ENCODE peak calls at places on chromosomes 1 and 21, in ten cellular contexts. Y, G, P, R, A, V, F, X, I and N are unnamed samples.

GRCh38 chr1:230922620-230923019 is 54.3 kb upstream of the C1orf198 start:
- DNase-seq in Y (no peak), I (peak; percentile 8), F (peak; percentile 52), X (no peak), A (no peak), P (no peak), G (no peak), V (no peak), R (no peak), N (no peak)

GRCh38 chr1:154874465-154874864 is 4.4 kb upstream of the KCNN3 start:
- DNase-seq in F (no peak), Y (no peak), V (no peak), A (no peak), P (no peak), I (no peak), R (no peak), G (no peak), X (no peak), N (no peak)

GRCh38 chr1:220281159-220281574 is 8.9 kb upstream of the RAB3GAP2 start:
- DNase-seq in Y (peak; percentile 47), I (peak; percentile 61), V (no peak), X (no peak), A (no peak), P (no peak), R (no peak), F (no peak), G (no peak), N (no peak)

GRCh38 chr1:51310871-51311613 is 19.3 kb downstream of the TTC39A start:
- DNase-seq in F (peak; percentile 38), Y (peak; percentile 33), I (peak; percentile 47), R (no peak), P (no peak), G (no peak), X (no peak), A (no peak), V (no peak), N (no peak)

GRCh38 chr21:35316456-35316855 is 267.4 kb upstream of the RUNX1 start:
- DNase-seq in A (no peak), P (no peak), X (no peak), Y (no peak), G (no peak), V (no peak), I (no peak), F (no peak), R (no peak), N (no peak)

GRCh38 chr1:100277866-100278265 is 11.8 kb downstream of the RTCA start:
- DNase-seq in G (no peak), F (no peak), R (no peak), Y (peak; percentile 10), V (no peak), I (peak; percentile 17), A (no peak), P (no peak), X (no peak), N (no peak)

GRCh38 chr1:163561570-163562295 is 240.0 kb downstream of the NUF2 start:
- DNase-seq in A (no peak), P (peak; percentile 26), I (peak; percentile 40), F (peak; percentile 79), Y (peak; percentile 37), R (peak; percentile 30), G (no peak), V (no peak), X (no peak), N (no peak)

GRCh38 chr1:179550753-179551682 is 24.7 kb downstream of the NPHS2 start:
- DNase-seq in R (no peak), X (no peak), V (no peak), F (no peak), A (peak; percentile 39), I (peak; percentile 79), P (peak; percentile 32), Y (peak; percentile 83), G (peak; percentile 24), N (no peak)

GRCh38 chr1:247496581-247497285 is 38.8 kb upstream of the OR2B11 start:
- DNase-seq in A (no peak), G (no peak), X (no peak), P (no peak), V (no peak), R (no peak), Y (no peak), I (no peak), F (no peak), N (no peak)

GRCh38 chr1:247494746-247495145 is 36.8 kb upstream of the OR2B11 start:
- DNase-seq in Y (peak; percentile 5), A (no peak), R (no peak), G (no peak), F (no peak), V (no peak), P (no peak), X (no peak), I (no peak), N (no peak)

GRCh38 chr1:247487057-247487456 is 29.2 kb upstream of the OR2B11 start:
- DNase-seq in I (peak; percentile 49), V (no peak), A (no peak), X (no peak), Y (peak; percentile 44), P (peak; percentile 10), R (no peak), F (peak; percentile 71), G (no peak), N (no peak)

GRCh38 chr1:247493106-247493505 is 35.2 kb upstream of the OR2B11 start:
- DNase-seq in A (no peak), V (no peak), Y (no peak), X (no peak), G (no peak), I (no peak), P (no peak), F (no peak), R (no peak), N (no peak)

DNA sequence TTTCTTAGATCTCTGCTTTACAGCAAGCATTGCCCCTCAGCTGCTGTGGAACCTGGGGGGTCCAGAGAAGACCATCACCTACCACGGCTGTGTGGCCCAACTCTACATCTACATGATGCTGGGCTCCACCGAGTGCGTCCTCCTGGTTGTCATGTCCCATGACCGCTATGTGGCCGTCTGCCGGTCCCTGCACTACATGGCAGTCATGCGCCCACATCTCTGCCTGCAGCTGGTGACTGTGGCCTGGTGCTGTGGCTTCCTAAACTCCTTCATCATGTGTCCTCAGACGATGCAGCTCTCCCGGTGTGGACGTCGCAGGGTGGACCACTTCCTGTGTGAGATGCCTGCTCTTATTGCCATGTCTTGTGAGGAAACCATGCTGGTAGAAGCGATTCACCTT is 33.4 kb upstream of the OR2B11 start:
- DNase-seq in P (no peak), G (no peak), I (no peak), R (no peak), X (no peak), V (no peak), F (no peak), A (no peak), Y (no peak), N (no peak)
- H3K4me3 ChIP-seq in P (no peak overlapping the region), G (no peak overlapping the region), I (no peak overlapping the region), R (no peak overlapping the region), X (no peak overlapping the region), V (no peak overlapping the region), F (no peak overlapping the region), A (no peak overlapping the region), Y (no peak overlapping the region), N (no peak overlapping the region)

GRCh38 chr1:115642168-115643072 is 650 bp downstream of the VANGL1 start:
- DNase-seq in V (peak; percentile 64), G (no peak), Y (peak; percentile 52), X (no peak), A (no peak), F (peak; percentile 81), I (peak; percentile 33), P (peak; percentile 44), R (peak; percentile 68), N (peak; percentile 43)

GRCh38 chr1:115643219-115643618 is 1.4 kb downstream of the VANGL1 start:
- DNase-seq in X (no peak), P (no peak), R (no peak), A (no peak), Y (no peak), G (no peak), I (no peak), F (no peak), V (no peak), N (no peak)

GRCh38 chr1:115644109-115644508 is 2.3 kb downstream of the VANGL1 start:
- DNase-seq in A (no peak), R (no peak), P (no peak), I (no peak), F (no peak), G (no peak), V (no peak), X (no peak), Y (no peak), N (no peak)

GRCh38 chr1:115641762-115642167 is at the start of gene VANGL1:
- DNase-seq in F (peak; percentile 87), I (peak; percentile 42), Y (peak; percentile 56), G (no peak), A (no peak), R (peak; percentile 74), V (peak; percentile 81), X (peak; percentile 41), P (peak; percentile 63), N (peak; percentile 46)

DNA sequence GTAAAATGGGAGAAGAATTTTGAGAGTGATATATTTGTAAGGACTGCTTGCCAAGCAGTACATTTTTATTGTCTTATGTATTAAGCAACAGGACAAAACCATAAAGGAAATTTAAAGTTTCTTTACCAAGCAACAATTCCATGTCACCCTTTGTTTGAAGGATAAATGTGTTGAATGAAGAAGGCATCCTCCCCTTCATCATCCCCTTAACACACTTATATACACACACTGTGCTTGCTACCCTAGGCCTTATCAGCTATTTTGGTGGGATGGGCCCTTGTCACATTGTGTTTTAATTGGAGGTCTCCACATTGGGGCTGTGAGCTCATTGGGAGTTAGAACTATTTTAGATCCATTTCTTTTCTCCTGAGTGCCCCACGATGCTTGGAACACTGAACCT is 1.9 kb downstream of the VANGL1 start:
- DNase-seq in X (no peak), R (no peak), F (peak; percentile 40), I (no peak), Y (no peak), G (no peak), P (no peak), V (no peak), A (no peak), N (no peak)
- H3K4me3 ChIP-seq in X (no peak overlapping the region), R (no peak overlapping the region), F (peak overlapping the region; percentile 99), I (no peak overlapping the region), Y (no peak overlapping the region), G (no peak overlapping the region), P (no peak overlapping the region), V (no peak overlapping the region), A (no peak overlapping the region), N (no peak overlapping the region)

GRCh38 chr1:24149854-24150227 is 6.9 kb upstream of the IL22RA1 start:
- DNase-seq in Y (peak; percentile 65), P (peak; percentile 38), G (peak; percentile 23), X (peak; percentile 77), V (peak; percentile 58), A (no peak), I (peak; percentile 79), F (no peak), R (no peak), N (no peak)
- H3K4me3 ChIP-seq in Y (peak overlapping the region; percentile 27), P (no peak overlapping the region), G (no peak overlapping the region), X (no peak overlapping the region), V (no peak overlapping the region), A (no peak overlapping the region), I (peak overlapping the region; percentile 24), F (peak overlapping the region; percentile 76), R (no peak overlapping the region), N (no peak overlapping the region)

DNA sequence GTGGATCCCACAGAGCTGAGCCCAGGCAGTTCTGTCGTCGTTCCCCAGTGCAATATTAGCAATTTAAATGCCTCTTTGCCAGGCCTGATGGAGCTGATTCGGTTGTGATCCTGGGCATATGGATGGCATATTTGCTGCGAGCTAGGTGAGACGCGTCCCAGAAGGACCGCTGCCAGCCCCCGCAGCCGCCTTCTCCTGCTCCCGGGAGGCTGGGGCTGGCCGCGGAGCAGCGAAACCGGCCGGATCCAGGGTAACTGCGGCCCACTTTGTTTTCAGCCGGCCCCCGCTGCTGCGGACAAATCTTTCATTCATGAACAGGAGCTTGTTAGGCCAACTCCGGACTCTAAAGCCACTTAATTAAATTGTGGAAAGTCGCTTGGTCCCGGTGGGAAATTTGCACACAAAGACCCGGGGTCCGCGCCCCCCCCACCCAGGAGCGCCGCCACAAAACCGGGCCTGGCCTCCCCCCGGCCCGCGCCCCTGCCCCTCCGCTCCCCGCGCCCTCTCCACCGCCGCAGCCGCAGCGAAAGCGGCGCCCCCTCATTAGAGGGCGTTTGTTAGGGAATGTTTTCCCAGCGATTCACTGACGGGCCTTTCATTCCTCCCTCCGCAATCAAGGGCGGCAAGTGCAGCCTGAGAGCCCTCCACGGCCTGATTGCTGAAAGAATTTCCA is 383.3 kb downstream of the RRAGC start:
- DNase-seq in X (no peak), A (no peak), Y (no peak), P (no peak), I (no peak), G (no peak), V (no peak), F (peak; percentile 79), R (no peak), N (peak; percentile 12)
- H3K4me3 ChIP-seq in X (no peak overlapping the region), A (no peak overlapping the region), Y (no peak overlapping the region), P (no peak overlapping the region), I (no peak overlapping the region), G (no peak overlapping the region), V (peak overlapping the region; percentile 36), F (peak overlapping the region; percentile 59), R (no peak overlapping the region), N (peak overlapping the region; percentile 46)